ENCODE peak calls at places on chromosomes 5 and 9, in nine cellular contexts. L is D721Med; C is OCI-LY7; N is COR-L47; Q is EL; D is stimulated activated naive CD8-positive, alpha-beta T cell treated with anti-CD3 and anti-CD28 coated beads, Interleukin-15, Interleukin-2, amounts not matched to agents 100 U/mL and 50 U/mL, for 24 hours; J is Ammon's horn; O is lower leg skin; F is midbrain. V is an unnamed sample.

GRCh38 chr9:16179566-16179965 is 626.7 kb downstream of the CCDC171 start:
- DNase-seq in L (no peak), C (no peak), N (no peak), Q (no peak), D (peak; percentile 43), J (no peak), O (no peak), F (no peak), V (peak; percentile 19)

GRCh38 chr9:99851028-99851822 is 29.5 kb downstream of the NR4A3 start:
- DNase-seq in L (no peak), C (peak; percentile 55), N (no peak), Q (no peak), D (no peak), J (no peak), O (no peak), F (no peak), V (peak; percentile 64)

GRCh38 chr5:134555223-134555790 is 29.8 kb downstream of the JADE2 start:
- DNase-seq in L (no peak), C (no peak), N (no peak), Q (no peak), D (peak; percentile 36), J (no peak), O (no peak), F (no peak), V (no peak)

GRCh38 chr5:141508808-141509611 is 20.1 kb downstream of the PCDHGC5 start:
- DNase-seq in L (no peak), C (peak; percentile 75), N (no peak), Q (peak; percentile 97), D (peak; percentile 30), J (peak; percentile 65), O (peak; percentile 66), F (peak; percentile 51), V (no peak)

GRCh38 chr5:136057401-136057951 is 28.7 kb downstream of the TGFBI start:
- DNase-seq in L (no peak), C (no peak), N (no peak), Q (peak; percentile 39), D (no peak), J (no peak), O (no peak), F (no peak), V (no peak)

GRCh38 chr5:58937031-58937681 is 354.3 kb downstream of the RAB3C start:
- DNase-seq in L (no peak), C (no peak), N (no peak), Q (no peak), D (no peak), J (no peak), O (no peak), F (no peak), V (no peak)

GRCh38 chr9:130834371-130835311 is at the start of gene ABL1:
- DNase-seq in L (peak; percentile 51), C (no peak), N (peak; percentile 85), Q (peak; percentile 90), D (peak; percentile 77), J (peak; percentile 53), O (peak; percentile 53), F (peak; percentile 78), V (no peak)

GRCh38 chr9:71592400-71592799 is 175.9 kb downstream of the CEMIP2 start:
- DNase-seq in L (no peak), C (no peak), N (no peak), Q (peak; percentile 54), D (no peak), J (no peak), O (no peak), F (no peak), V (no peak)

GRCh38 chr9:127256324-127256723 is 8.2 kb upstream of the GARNL3 start:
- DNase-seq in L (no peak), C (no peak), N (no peak), Q (no peak), D (no peak), J (no peak), O (no peak), F (no peak), V (no peak)